ENCODE peak calls at places on chromosome 11, in eight cellular contexts. S is upper lobe of left lung, H is mucosa of descending colon, C is heart right ventricle, O is HAP-1, E is MG63, Y is body of pancreas, J is GM23248. R is an unnamed sample.

GRCh38 chr11:125364085-125364822 is 131.8 kb downstream of the FEZ1 start:
- DNase-seq in S (no peak), C (no peak), E (peak; percentile 67), H (no peak), O (no peak), J (peak; percentile 72), Y (no peak), R (no peak)

GRCh38 chr11:3170756-3171670 is 5.9 kb upstream of the OSBPL5 start:
- DNase-seq in C (no peak), O (no peak), Y (peak; percentile 10), J (no peak), E (no peak), S (peak; percentile 60), H (no peak), R (peak; percentile 44)

GRCh38 chr11:20599424-20600346 is at the start of gene SLC6A5:
- DNase-seq in J (peak; percentile 52), H (no peak), E (peak; percentile 34), Y (peak; percentile 34), C (peak; percentile 47), S (no peak), O (peak; percentile 10), R (no peak)

GRCh38 chr11:120473486-120473885 is 38.1 kb upstream of the GRIK4 start:
- DNase-seq in S (no peak), H (no peak), E (no peak), C (no peak), O (no peak), J (no peak), Y (no peak), R (no peak)

GRCh38 chr11:28673687-28674431 is 565.7 kb downstream of the METTL15 start:
- DNase-seq in S (no peak), E (no peak), H (no peak), C (no peak), O (no peak), Y (no peak), J (peak; percentile 78), R (no peak)

GRCh38 chr11:117187799-117188481 is 9.4 kb downstream of the SIDT2 start:
- DNase-seq in H (peak; percentile 19), Y (peak; percentile 15), O (no peak), C (no peak), E (no peak), S (peak; percentile 73), J (no peak), R (no peak)

GRCh38 chr11:30326114-30326783 is 3.3 kb downstream of the ARL14EP start:
- DNase-seq in J (peak; percentile 71), O (no peak), S (no peak), C (no peak), Y (no peak), H (no peak), E (no peak), R (no peak)

GRCh38 chr11:124739479-124740276 is at the start of gene NRGN:
- DNase-seq in S (peak; percentile 96), E (peak; percentile 91), Y (peak; percentile 92), C (peak; percentile 93), H (peak; percentile 92), J (peak; percentile 95), O (peak; percentile 93), R (peak; percentile 85)

GRCh38 chr11:44638032-44638431 is 72.6 kb downstream of the CD82 start:
- DNase-seq in J (no peak), S (no peak), H (peak; percentile 57), O (no peak), Y (no peak), E (no peak), C (no peak), R (no peak)

GRCh38 chr11:107215006-107215405 is 196.7 kb upstream of the GUCY1A2 start:
- DNase-seq in C (no peak), J (no peak), S (no peak), E (no peak), H (no peak), Y (no peak), O (no peak), R (no peak)

GRCh38 chr11:20022363-20023081 is 137.8 kb downstream of the DBX1 start:
- DNase-seq in O (peak; percentile 68), S (no peak), J (no peak), H (no peak), E (no peak), C (no peak), Y (peak; percentile 33), R (no peak)

GRCh38 chr11:36195496-36196346 is 93.5 kb downstream of the COMMD9 start:
- DNase-seq in E (no peak), C (no peak), S (no peak), H (no peak), O (no peak), Y (no peak), J (no peak), R (no peak)

GRCh38 chr11:125224391-125225015 is 60.0 kb downstream of the PKNOX2 start:
- DNase-seq in J (peak; percentile 33), C (peak; percentile 25), E (peak; percentile 14), S (no peak), Y (peak; percentile 47), H (no peak), O (no peak), R (no peak)

GRCh38 chr11:44780940-44781631 is 54.3 kb downstream of the TSPAN18 start:
- DNase-seq in E (no peak), H (no peak), Y (no peak), C (peak; percentile 67), J (no peak), S (no peak), O (no peak), R (no peak)

GRCh38 chr11:26753738-26754504 is 32.1 kb upstream of the SLC5A12 start:
- DNase-seq in C (no peak), S (no peak), Y (peak; percentile 54), J (peak; percentile 83), H (no peak), E (peak; percentile 18), O (peak; percentile 27), R (no peak)

GRCh38 chr11:92087916-92088537 is 136.6 kb upstream of the FAT3 start:
- DNase-seq in J (no peak), O (no peak), H (no peak), E (no peak), S (no peak), Y (no peak), C (no peak), R (no peak)

GRCh38 chr11:77340501-77340900 is 39.0 kb upstream of the GDPD4 start:
- DNase-seq in J (no peak), O (no peak), S (no peak), Y (no peak), H (no peak), E (no peak), C (no peak), R (no peak)
- H3K4me3 ChIP-seq in J (no peak overlapping the region), O (no peak overlapping the region), S (no peak overlapping the region), Y (no peak overlapping the region), H (no peak overlapping the region), E (no peak overlapping the region), C (no peak overlapping the region), R (no peak overlapping the region)

GRCh38 chr11:65445101-65445603 is 22.6 kb downstream of the NEAT1 start:
- DNase-seq in S (peak; percentile 84), C (no peak), Y (no peak), E (no peak), O (no peak), H (no peak), J (peak; percentile 55), R (no peak)

GRCh38 chr11:65448418-65449196 is 26.0 kb downstream of the NEAT1 start:
- DNase-seq in C (no peak), J (peak; percentile 77), H (peak; percentile 32), S (no peak), O (no peak), E (peak; percentile 66), Y (no peak), R (no peak)

GRCh38 chr11:65448074-65448417 is 25.4 kb downstream of the NEAT1 start:
- DNase-seq in O (no peak), E (peak; percentile 19), J (peak; percentile 49), S (no peak), C (no peak), H (no peak), Y (no peak), R (no peak)

GRCh38 chr11:65445604-65446445 is 23.2 kb downstream of the NEAT1 start:
- DNase-seq in J (peak; percentile 72), H (no peak), E (peak; percentile 69), Y (no peak), O (no peak), S (peak; percentile 74), C (no peak), R (no peak)

GRCh38 chr11:65446446-65447277 is 24.1 kb downstream of the NEAT1 start:
- DNase-seq in E (peak; percentile 46), C (no peak), Y (no peak), J (peak; percentile 65), S (peak; percentile 73), O (no peak), H (no peak), R (no peak)
- H3K36me3 ChIP-seq in E (peaks cover 58% of the 10 kb centered on the region), C (no peaks in the 10 kb centered on the region), Y (no peaks in the 10 kb centered on the region), J (peaks cover under 1% of the 10 kb centered on the region), S (peaks cover 35% of the 10 kb centered on the region), O (peaks cover 12% of the 10 kb centered on the region), H (no peaks in the 10 kb centered on the region), R (peaks cover 12% of the 10 kb centered on the region)

DNA sequence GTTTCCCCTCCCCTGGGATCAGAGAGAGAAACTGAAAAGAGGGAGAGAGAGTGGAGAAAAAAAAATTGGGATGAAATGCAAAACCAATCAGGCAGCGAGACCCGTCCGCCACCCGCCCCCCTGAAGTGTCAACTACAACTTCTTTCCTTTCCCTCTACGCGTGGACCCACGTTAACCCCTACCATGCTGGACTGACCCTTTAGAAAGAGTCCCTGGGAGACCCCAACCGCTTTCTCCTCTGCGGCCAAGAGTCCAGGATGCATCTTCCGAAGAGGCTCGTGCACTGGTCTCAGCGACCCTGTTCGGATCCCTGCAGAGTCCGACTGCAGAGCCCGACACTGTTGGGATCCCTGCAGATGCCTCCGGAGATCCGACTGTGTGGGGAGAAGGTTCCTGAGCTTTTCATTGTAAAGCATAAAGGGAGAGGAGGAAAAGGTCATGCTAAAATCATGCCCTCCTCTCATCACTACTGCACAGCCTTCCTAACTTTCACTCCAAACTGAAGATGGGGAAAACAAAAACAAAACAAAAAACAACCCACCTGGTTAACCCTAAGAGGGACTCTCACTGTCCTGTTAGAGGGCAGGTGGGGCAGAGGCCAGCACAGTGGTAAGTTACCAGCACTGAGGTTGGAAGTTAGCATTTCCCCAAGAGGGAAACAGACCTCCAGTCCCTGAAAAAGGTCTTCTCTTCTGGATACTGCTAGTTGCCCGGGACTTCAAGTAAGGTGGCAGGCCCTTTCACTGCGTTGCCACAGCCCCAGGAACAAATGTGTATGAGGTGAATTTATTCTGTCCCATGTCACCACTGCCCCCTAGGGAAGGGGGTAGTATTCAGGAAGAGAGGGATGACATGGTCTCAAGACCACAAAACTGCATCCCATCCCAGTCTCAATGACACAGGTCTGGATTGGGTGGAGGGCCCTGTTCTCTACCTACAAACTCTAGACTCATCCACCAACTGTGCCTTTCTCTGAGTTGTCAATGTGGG is 578 bp upstream of the ADAMTS8 start:
- DNase-seq in S (no peak), H (no peak), Y (no peak), J (no peak), O (no peak), C (no peak), E (no peak), R (no peak)
- H3K4me3 ChIP-seq in S (no peak overlapping the region), H (no peak overlapping the region), Y (no peak overlapping the region), J (peak overlapping the region; percentile 53), O (no peak overlapping the region), C (peak overlapping the region; percentile 52), E (no peak overlapping the region), R (no peak overlapping the region)

DNA sequence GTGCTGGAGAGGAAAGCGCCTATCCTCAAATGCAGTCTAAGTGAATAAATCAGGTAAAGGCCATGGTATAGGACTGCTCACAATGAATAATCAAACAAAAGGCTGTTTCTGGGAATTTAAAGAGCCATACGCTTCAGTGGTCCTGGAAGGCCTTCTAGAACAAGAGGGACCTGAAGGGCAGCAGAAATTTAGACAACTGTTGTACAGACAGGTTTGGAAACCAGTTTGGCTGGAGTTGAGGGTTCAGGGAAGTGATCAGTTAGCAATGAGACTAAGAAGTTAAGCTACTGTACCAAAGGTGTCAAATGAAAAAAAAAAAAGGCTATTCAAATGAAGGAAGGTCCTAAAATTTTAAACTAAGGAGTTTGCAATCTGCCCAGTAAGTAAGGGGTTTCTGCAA is 56.6 kb upstream of the SCUBE2 start:
- DNase-seq in Y (no peak), S (no peak), J (no peak), O (no peak), E (no peak), H (no peak), C (no peak), R (no peak)
- H3K36me3 ChIP-seq in Y (no peaks in the 10 kb centered on the region), S (peaks cover 56% of the 10 kb centered on the region), J (peaks cover 65% of the 10 kb centered on the region), O (peaks cover 95% of the 10 kb centered on the region), E (peaks cover 82% of the 10 kb centered on the region), H (no peaks in the 10 kb centered on the region), C (peaks cover 5% of the 10 kb centered on the region), R (peaks cover 37% of the 10 kb centered on the region)